ENCODE peak calls at places on chromosomes 12 and 14, in eight cellular contexts. One of them, this sample, is unnamed.
A peak's percentile ranks its signal among the peaks of the same experiment; 100 is the strongest.

GRCh38 chr12:89236748-89237428 is 115.4 kb downstream of the DUSP6 start:
- DNase-seq in stimulated activated CD4-positive, alpha-beta T cell treated with anti-CD3 and anti-CD28 coated beads, TNF-alpha, amount 100 ng/mL, for 48 hours: no peak
- DNase-seq in psoas muscle: no peak
- DNase-seq in cardiac muscle cell: no peak
- DNase-seq in M059J: no peak
- DNase-seq in CD8-positive, alpha-beta T cell: no peak
- DNase-seq in effector memory CD8-positive, alpha-beta T cell: no peak
- DNase-seq in endodermal cell: no peak
- DNase-seq in this sample: no peak

GRCh38 chr14:99194736-99195135 is 77.3 kb downstream of the BCL11B start:
- DNase-seq in psoas muscle: no peak
- DNase-seq in effector memory CD8-positive, alpha-beta T cell: no peak
- DNase-seq in CD8-positive, alpha-beta T cell: no peak
- DNase-seq in endodermal cell: no peak
- DNase-seq in M059J: no peak
- DNase-seq in stimulated activated CD4-positive, alpha-beta T cell treated with anti-CD3 and anti-CD28 coated beads, TNF-alpha, amount 100 ng/mL, for 48 hours: no peak
- DNase-seq in cardiac muscle cell: no peak
- DNase-seq in this sample: no peak

GRCh38 chr12:64714551-64714968 is 44.6 kb downstream of the GNS start:
- DNase-seq in CD8-positive, alpha-beta T cell: no peak
- DNase-seq in M059J: no peak
- DNase-seq in effector memory CD8-positive, alpha-beta T cell: peak; percentile 22
- DNase-seq in endodermal cell: no peak
- DNase-seq in psoas muscle: no peak
- DNase-seq in stimulated activated CD4-positive, alpha-beta T cell treated with anti-CD3 and anti-CD28 coated beads, TNF-alpha, amount 100 ng/mL, for 48 hours: no peak
- DNase-seq in cardiac muscle cell: no peak
- DNase-seq in this sample: no peak

GRCh38 chr12:71164166-71164876 is 6.5 kb upstream of the TSPAN8 start:
- DNase-seq in CD8-positive, alpha-beta T cell: no peak
- DNase-seq in M059J: no peak
- DNase-seq in endodermal cell: no peak
- DNase-seq in psoas muscle: no peak
- DNase-seq in stimulated activated CD4-positive, alpha-beta T cell treated with anti-CD3 and anti-CD28 coated beads, TNF-alpha, amount 100 ng/mL, for 48 hours: no peak
- DNase-seq in cardiac muscle cell: no peak
- DNase-seq in effector memory CD8-positive, alpha-beta T cell: no peak
- DNase-seq in this sample: peak; percentile 51

GRCh38 chr12:16135323-16135722 is 142.2 kb downstream of the SLC15A5 start:
- DNase-seq in stimulated activated CD4-positive, alpha-beta T cell treated with anti-CD3 and anti-CD28 coated beads, TNF-alpha, amount 100 ng/mL, for 48 hours: no peak
- DNase-seq in endodermal cell: no peak
- DNase-seq in M059J: no peak
- DNase-seq in psoas muscle: no peak
- DNase-seq in CD8-positive, alpha-beta T cell: no peak
- DNase-seq in cardiac muscle cell: no peak
- DNase-seq in effector memory CD8-positive, alpha-beta T cell: no peak
- DNase-seq in this sample: no peak

GRCh38 chr12:52063986-52064649 is 5.7 kb upstream of the ATG101 start:
- DNase-seq in psoas muscle: peak; percentile 77
- DNase-seq in stimulated activated CD4-positive, alpha-beta T cell treated with anti-CD3 and anti-CD28 coated beads, TNF-alpha, amount 100 ng/mL, for 48 hours: no peak
- DNase-seq in CD8-positive, alpha-beta T cell: no peak
- DNase-seq in cardiac muscle cell: no peak
- DNase-seq in effector memory CD8-positive, alpha-beta T cell: no peak
- DNase-seq in M059J: peak; percentile 80
- DNase-seq in endodermal cell: no peak
- DNase-seq in this sample: no peak

GRCh38 chr12:70619471-70620152 is 17.6 kb downstream of the PTPRB start:
- DNase-seq in M059J: peak; percentile 82
- DNase-seq in cardiac muscle cell: no peak
- DNase-seq in effector memory CD8-positive, alpha-beta T cell: no peak
- DNase-seq in endodermal cell: no peak
- DNase-seq in CD8-positive, alpha-beta T cell: no peak
- DNase-seq in psoas muscle: no peak
- DNase-seq in stimulated activated CD4-positive, alpha-beta T cell treated with anti-CD3 and anti-CD28 coated beads, TNF-alpha, amount 100 ng/mL, for 48 hours: no peak
- DNase-seq in this sample: no peak

GRCh38 chr12:26298785-26299621 is 103.6 kb downstream of the SSPN start:
- DNase-seq in cardiac muscle cell: peak; percentile 19
- DNase-seq in endodermal cell: no peak
- DNase-seq in effector memory CD8-positive, alpha-beta T cell: no peak
- DNase-seq in stimulated activated CD4-positive, alpha-beta T cell treated with anti-CD3 and anti-CD28 coated beads, TNF-alpha, amount 100 ng/mL, for 48 hours: no peak
- DNase-seq in M059J: peak; percentile 93
- DNase-seq in CD8-positive, alpha-beta T cell: no peak
- DNase-seq in psoas muscle: no peak
- DNase-seq in this sample: peak; percentile 69

GRCh38 chr14:22265319-22266140 is 323.5 kb downstream of the DAD1 start:
- DNase-seq in M059J: no peak
- DNase-seq in psoas muscle: no peak
- DNase-seq in CD8-positive, alpha-beta T cell: no peak
- DNase-seq in stimulated activated CD4-positive, alpha-beta T cell treated with anti-CD3 and anti-CD28 coated beads, TNF-alpha, amount 100 ng/mL, for 48 hours: no peak
- DNase-seq in effector memory CD8-positive, alpha-beta T cell: no peak
- DNase-seq in endodermal cell: no peak
- DNase-seq in cardiac muscle cell: no peak
- DNase-seq in this sample: no peak

GRCh38 chr12:55929306-55929791 is 1.6 kb upstream of the DGKA start:
- DNase-seq in psoas muscle: no peak
- DNase-seq in cardiac muscle cell: no peak
- DNase-seq in M059J: no peak
- DNase-seq in CD8-positive, alpha-beta T cell: peak; percentile 86
- DNase-seq in endodermal cell: no peak
- DNase-seq in stimulated activated CD4-positive, alpha-beta T cell treated with anti-CD3 and anti-CD28 coated beads, TNF-alpha, amount 100 ng/mL, for 48 hours: peak; percentile 67
- DNase-seq in effector memory CD8-positive, alpha-beta T cell: peak; percentile 58
- DNase-seq in this sample: no peak

GRCh38 chr14:50524731-50525510 is 7.4 kb downstream of the MAP4K5 start:
- DNase-seq in endodermal cell: no peak
- DNase-seq in CD8-positive, alpha-beta T cell: no peak
- DNase-seq in cardiac muscle cell: no peak
- DNase-seq in psoas muscle: no peak
- DNase-seq in stimulated activated CD4-positive, alpha-beta T cell treated with anti-CD3 and anti-CD28 coated beads, TNF-alpha, amount 100 ng/mL, for 48 hours: no peak
- DNase-seq in effector memory CD8-positive, alpha-beta T cell: no peak
- DNase-seq in M059J: no peak
- DNase-seq in this sample: no peak

GRCh38 chr14:68660495-68660894 is 132.4 kb downstream of the ZFP36L1 start:
- DNase-seq in effector memory CD8-positive, alpha-beta T cell: no peak
- DNase-seq in M059J: no peak
- DNase-seq in stimulated activated CD4-positive, alpha-beta T cell treated with anti-CD3 and anti-CD28 coated beads, TNF-alpha, amount 100 ng/mL, for 48 hours: no peak
- DNase-seq in CD8-positive, alpha-beta T cell: no peak
- DNase-seq in cardiac muscle cell: no peak
- DNase-seq in endodermal cell: no peak
- DNase-seq in psoas muscle: no peak
- DNase-seq in this sample: no peak

GRCh38 chr12:1695836-1696670 is 5.2 kb downstream of the ADIPOR2 start:
- DNase-seq in psoas muscle: no peak
- DNase-seq in cardiac muscle cell: no peak
- DNase-seq in endodermal cell: no peak
- DNase-seq in M059J: peak; percentile 23
- DNase-seq in stimulated activated CD4-positive, alpha-beta T cell treated with anti-CD3 and anti-CD28 coated beads, TNF-alpha, amount 100 ng/mL, for 48 hours: no peak
- DNase-seq in CD8-positive, alpha-beta T cell: no peak
- DNase-seq in effector memory CD8-positive, alpha-beta T cell: no peak
- DNase-seq in this sample: no peak

GRCh38 chr14:94373708-94374107 is 14.7 kb downstream of the SERPINA1 start:
- DNase-seq in psoas muscle: peak; percentile 65
- DNase-seq in endodermal cell: peak; percentile 28
- DNase-seq in stimulated activated CD4-positive, alpha-beta T cell treated with anti-CD3 and anti-CD28 coated beads, TNF-alpha, amount 100 ng/mL, for 48 hours: no peak
- DNase-seq in cardiac muscle cell: no peak
- DNase-seq in effector memory CD8-positive, alpha-beta T cell: no peak
- DNase-seq in M059J: peak; percentile 88
- DNase-seq in CD8-positive, alpha-beta T cell: no peak
- DNase-seq in this sample: peak; percentile 93

GRCh38 chr12:4106617-4107016 is 166.9 kb upstream of the CCND2 start:
- DNase-seq in effector memory CD8-positive, alpha-beta T cell: no peak
- DNase-seq in endodermal cell: no peak
- DNase-seq in psoas muscle: no peak
- DNase-seq in M059J: no peak
- DNase-seq in stimulated activated CD4-positive, alpha-beta T cell treated with anti-CD3 and anti-CD28 coated beads, TNF-alpha, amount 100 ng/mL, for 48 hours: no peak
- DNase-seq in CD8-positive, alpha-beta T cell: no peak
- DNase-seq in cardiac muscle cell: no peak
- DNase-seq in this sample: no peak

GRCh38 chr12:12582895-12583303 is 20.2 kb upstream of the DUSP16 start:
- DNase-seq in psoas muscle: no peak
- DNase-seq in stimulated activated CD4-positive, alpha-beta T cell treated with anti-CD3 and anti-CD28 coated beads, TNF-alpha, amount 100 ng/mL, for 48 hours: peak; percentile 40
- DNase-seq in effector memory CD8-positive, alpha-beta T cell: no peak
- DNase-seq in M059J: peak; percentile 48
- DNase-seq in CD8-positive, alpha-beta T cell: no peak
- DNase-seq in endodermal cell: no peak
- DNase-seq in cardiac muscle cell: no peak
- DNase-seq in this sample: no peak

This sample was measured in epithelial cell of proximal tubule.